ENCODE peak calls at places on chromosomes 4 and X, in ten cellular contexts. One of them, this sample, is unnamed.

GRCh38 chr4:7260569-7260968 is 68.2 kb downstream of the SORCS2 start:
- DNase-seq in tibial nerve: no peak
- DNase-seq in small intestine: no peak
- DNase-seq in endothelial cell: no peak
- DNase-seq in retina: no peak
- DNase-seq in nephron progenitor cell: no peak
- DNase-seq in suprapubic skin: no peak
- DNase-seq in thyroid gland: no peak
- DNase-seq in DMS79 treated with DMSO at 0.1 percent for 48 hours: no peak
- DNase-seq in activated CD8-positive, alpha-beta memory T cell treated with anti-CD3 and anti-CD28 coated beads for 4 hours: no peak
- DNase-seq in this sample: no peak

GRCh38 chrX:105191878-105192277 is 28.6 kb downstream of the TEX13A start:
- DNase-seq in suprapubic skin: no peak
- DNase-seq in small intestine: peak
- DNase-seq in endothelial cell: peak
- DNase-seq in retina: no peak
- DNase-seq in thyroid gland: no peak
- DNase-seq in DMS79 treated with DMSO at 0.1 percent for 48 hours: no peak
- DNase-seq in activated CD8-positive, alpha-beta memory T cell treated with anti-CD3 and anti-CD28 coated beads for 4 hours: no peak
- DNase-seq in tibial nerve: no peak
- DNase-seq in nephron progenitor cell: peak
- DNase-seq in this sample: peak

GRCh38 chr4:94897023-94897422 is 139.3 kb downstream of the BMPR1B start:
- DNase-seq in DMS79 treated with DMSO at 0.1 percent for 48 hours: no peak
- DNase-seq in thyroid gland: no peak
- DNase-seq in suprapubic skin: no peak
- DNase-seq in tibial nerve: no peak
- DNase-seq in retina: no peak
- DNase-seq in endothelial cell: no peak
- DNase-seq in activated CD8-positive, alpha-beta memory T cell treated with anti-CD3 and anti-CD28 coated beads for 4 hours: no peak
- DNase-seq in nephron progenitor cell: no peak
- DNase-seq in small intestine: no peak
- DNase-seq in this sample: peak

GRCh38 chr4:13547563-13548041 is 3.3 kb upstream of the NKX3-2 start:
- DNase-seq in small intestine: no peak
- DNase-seq in activated CD8-positive, alpha-beta memory T cell treated with anti-CD3 and anti-CD28 coated beads for 4 hours: no peak
- DNase-seq in tibial nerve: no peak
- DNase-seq in retina: no peak
- DNase-seq in thyroid gland: no peak
- DNase-seq in DMS79 treated with DMSO at 0.1 percent for 48 hours: peak
- DNase-seq in suprapubic skin: no peak
- DNase-seq in nephron progenitor cell: peak
- DNase-seq in endothelial cell: peak
- DNase-seq in this sample: no peak

GRCh38 chrX:148133099-148133725 is 152.1 kb downstream of the FMR1NB start:
- DNase-seq in activated CD8-positive, alpha-beta memory T cell treated with anti-CD3 and anti-CD28 coated beads for 4 hours: no peak
- DNase-seq in suprapubic skin: no peak
- DNase-seq in nephron progenitor cell: peak
- DNase-seq in thyroid gland: no peak
- DNase-seq in DMS79 treated with DMSO at 0.1 percent for 48 hours: no peak
- DNase-seq in small intestine: no peak
- DNase-seq in tibial nerve: no peak
- DNase-seq in retina: peak
- DNase-seq in endothelial cell: no peak
- DNase-seq in this sample: no peak

GRCh38 chr4:112817933-112818921 is 181.3 kb downstream of the LARP7 start:
- DNase-seq in thyroid gland: peak
- DNase-seq in suprapubic skin: peak
- DNase-seq in retina: peak
- DNase-seq in small intestine: no peak
- DNase-seq in nephron progenitor cell: peak
- DNase-seq in endothelial cell: peak
- DNase-seq in tibial nerve: peak
- DNase-seq in activated CD8-positive, alpha-beta memory T cell treated with anti-CD3 and anti-CD28 coated beads for 4 hours: no peak
- DNase-seq in DMS79 treated with DMSO at 0.1 percent for 48 hours: peak
- DNase-seq in this sample: peak

GRCh38 chrX:40474205-40474626 is 106.6 kb upstream of the ATP6AP2 start:
- DNase-seq in retina: peak
- DNase-seq in DMS79 treated with DMSO at 0.1 percent for 48 hours: no peak
- DNase-seq in nephron progenitor cell: peak
- DNase-seq in activated CD8-positive, alpha-beta memory T cell treated with anti-CD3 and anti-CD28 coated beads for 4 hours: no peak
- DNase-seq in tibial nerve: no peak
- DNase-seq in thyroid gland: peak
- DNase-seq in endothelial cell: peak
- DNase-seq in suprapubic skin: no peak
- DNase-seq in small intestine: peak
- DNase-seq in this sample: peak

GRCh38 chr4:47631161-47631560 is 146.1 kb downstream of the ATP10D start:
- DNase-seq in thyroid gland: no peak
- DNase-seq in endothelial cell: no peak
- DNase-seq in nephron progenitor cell: no peak
- DNase-seq in tibial nerve: no peak
- DNase-seq in retina: peak
- DNase-seq in activated CD8-positive, alpha-beta memory T cell treated with anti-CD3 and anti-CD28 coated beads for 4 hours: no peak
- DNase-seq in DMS79 treated with DMSO at 0.1 percent for 48 hours: no peak
- DNase-seq in small intestine: no peak
- DNase-seq in suprapubic skin: no peak
- DNase-seq in this sample: no peak

GRCh38 chr4:177713454-177713853 is 271.2 kb upstream of the AGA start:
- DNase-seq in DMS79 treated with DMSO at 0.1 percent for 48 hours: no peak
- DNase-seq in endothelial cell: no peak
- DNase-seq in nephron progenitor cell: no peak
- DNase-seq in retina: no peak
- DNase-seq in small intestine: no peak
- DNase-seq in thyroid gland: no peak
- DNase-seq in tibial nerve: no peak
- DNase-seq in suprapubic skin: no peak
- DNase-seq in activated CD8-positive, alpha-beta memory T cell treated with anti-CD3 and anti-CD28 coated beads for 4 hours: no peak
- DNase-seq in this sample: no peak

GRCh38 chrX:75276666-75277065 is 2.8 kb downstream of the UPRT start:
- DNase-seq in DMS79 treated with DMSO at 0.1 percent for 48 hours: no peak
- DNase-seq in nephron progenitor cell: no peak
- DNase-seq in small intestine: no peak
- DNase-seq in endothelial cell: no peak
- DNase-seq in suprapubic skin: no peak
- DNase-seq in tibial nerve: no peak
- DNase-seq in thyroid gland: no peak
- DNase-seq in retina: no peak
- DNase-seq in activated CD8-positive, alpha-beta memory T cell treated with anti-CD3 and anti-CD28 coated beads for 4 hours: no peak
- DNase-seq in this sample: no peak

GRCh38 chr4:102036619-102037376 is 246.3 kb downstream of the BANK1 start:
- DNase-seq in tibial nerve: no peak
- DNase-seq in suprapubic skin: no peak
- DNase-seq in retina: no peak
- DNase-seq in DMS79 treated with DMSO at 0.1 percent for 48 hours: no peak
- DNase-seq in endothelial cell: no peak
- DNase-seq in thyroid gland: no peak
- DNase-seq in nephron progenitor cell: no peak
- DNase-seq in small intestine: no peak
- DNase-seq in activated CD8-positive, alpha-beta memory T cell treated with anti-CD3 and anti-CD28 coated beads for 4 hours: no peak
- DNase-seq in this sample: peak

GRCh38 chr4:88166608-88167007 is 8.2 kb upstream of the ABCG2 start:
- DNase-seq in suprapubic skin: no peak
- DNase-seq in tibial nerve: no peak
- DNase-seq in thyroid gland: no peak
- DNase-seq in retina: no peak
- DNase-seq in endothelial cell: no peak
- DNase-seq in small intestine: no peak
- DNase-seq in activated CD8-positive, alpha-beta memory T cell treated with anti-CD3 and anti-CD28 coated beads for 4 hours: no peak
- DNase-seq in DMS79 treated with DMSO at 0.1 percent for 48 hours: no peak
- DNase-seq in nephron progenitor cell: no peak
- DNase-seq in this sample: peak

GRCh38 chr4:573122-573892 is 2.8 kb downstream of the TMEM271 start:
- DNase-seq in nephron progenitor cell: no peak
- DNase-seq in endothelial cell: no peak
- DNase-seq in DMS79 treated with DMSO at 0.1 percent for 48 hours: no peak
- DNase-seq in suprapubic skin: no peak
- DNase-seq in tibial nerve: no peak
- DNase-seq in thyroid gland: no peak
- DNase-seq in activated CD8-positive, alpha-beta memory T cell treated with anti-CD3 and anti-CD28 coated beads for 4 hours: no peak
- DNase-seq in small intestine: no peak
- DNase-seq in retina: no peak
- DNase-seq in this sample: no peak

GRCh38 chr4:161555689-161556660 is 607.8 kb downstream of the FSTL5 start:
- DNase-seq in thyroid gland: no peak
- DNase-seq in activated CD8-positive, alpha-beta memory T cell treated with anti-CD3 and anti-CD28 coated beads for 4 hours: no peak
- DNase-seq in suprapubic skin: no peak
- DNase-seq in nephron progenitor cell: no peak
- DNase-seq in retina: no peak
- DNase-seq in small intestine: no peak
- DNase-seq in DMS79 treated with DMSO at 0.1 percent for 48 hours: no peak
- DNase-seq in tibial nerve: no peak
- DNase-seq in endothelial cell: no peak
- DNase-seq in this sample: peak

GRCh38 chr4:151475338-151475737 is 66.4 kb downstream of the FHIP1A start:
- DNase-seq in endothelial cell: no peak
- DNase-seq in activated CD8-positive, alpha-beta memory T cell treated with anti-CD3 and anti-CD28 coated beads for 4 hours: no peak
- DNase-seq in tibial nerve: no peak
- DNase-seq in nephron progenitor cell: no peak
- DNase-seq in suprapubic skin: no peak
- DNase-seq in retina: peak
- DNase-seq in DMS79 treated with DMSO at 0.1 percent for 48 hours: no peak
- DNase-seq in thyroid gland: peak
- DNase-seq in small intestine: no peak
- DNase-seq in this sample: no peak

GRCh38 chrX:131649741-131650140 is 105.9 kb downstream of the OR13H1 start:
- DNase-seq in activated CD8-positive, alpha-beta memory T cell treated with anti-CD3 and anti-CD28 coated beads for 4 hours: no peak
- DNase-seq in small intestine: no peak
- DNase-seq in retina: no peak
- DNase-seq in nephron progenitor cell: no peak
- DNase-seq in endothelial cell: no peak
- DNase-seq in DMS79 treated with DMSO at 0.1 percent for 48 hours: no peak
- DNase-seq in tibial nerve: no peak
- DNase-seq in suprapubic skin: no peak
- DNase-seq in thyroid gland: no peak
- DNase-seq in this sample: no peak

GRCh38 chr4:130534651-130535050 is 1438.7 kb downstream of the C4orf33 start:
- DNase-seq in suprapubic skin: no peak
- DNase-seq in thyroid gland: no peak
- DNase-seq in small intestine: no peak
- DNase-seq in tibial nerve: no peak
- DNase-seq in nephron progenitor cell: no peak
- DNase-seq in DMS79 treated with DMSO at 0.1 percent for 48 hours: no peak
- DNase-seq in endothelial cell: no peak
- DNase-seq in activated CD8-positive, alpha-beta memory T cell treated with anti-CD3 and anti-CD28 coated beads for 4 hours: no peak
- DNase-seq in retina: no peak
- DNase-seq in this sample: no peak

GRCh38 chr4:25030283-25031076 is at the start of gene LGI2:
- DNase-seq in small intestine: no peak
- DNase-seq in tibial nerve: peak
- DNase-seq in endothelial cell: peak
- DNase-seq in retina: peak
- DNase-seq in activated CD8-positive, alpha-beta memory T cell treated with anti-CD3 and anti-CD28 coated beads for 4 hours: no peak
- DNase-seq in nephron progenitor cell: peak
- DNase-seq in DMS79 treated with DMSO at 0.1 percent for 48 hours: no peak
- DNase-seq in thyroid gland: peak
- DNase-seq in suprapubic skin: no peak
- DNase-seq in this sample: no peak

GRCh38 chr4:158327525-158327924 is 117.2 kb downstream of the TMEM144 start:
- DNase-seq in endothelial cell: no peak
- DNase-seq in retina: no peak
- DNase-seq in thyroid gland: no peak
- DNase-seq in suprapubic skin: no peak
- DNase-seq in activated CD8-positive, alpha-beta memory T cell treated with anti-CD3 and anti-CD28 coated beads for 4 hours: no peak
- DNase-seq in small intestine: peak
- DNase-seq in DMS79 treated with DMSO at 0.1 percent for 48 hours: no peak
- DNase-seq in nephron progenitor cell: peak
- DNase-seq in tibial nerve: no peak
- DNase-seq in this sample: no peak

GRCh38 chr4:139760558-139760957 is 94.9 kb downstream of the MGST2 start:
- DNase-seq in suprapubic skin: no peak
- DNase-seq in small intestine: no peak
- DNase-seq in retina: no peak
- DNase-seq in DMS79 treated with DMSO at 0.1 percent for 48 hours: no peak
- DNase-seq in nephron progenitor cell: no peak
- DNase-seq in tibial nerve: no peak
- DNase-seq in thyroid gland: no peak
- DNase-seq in endothelial cell: no peak
- DNase-seq in activated CD8-positive, alpha-beta memory T cell treated with anti-CD3 and anti-CD28 coated beads for 4 hours: no peak
- DNase-seq in this sample: no peak

GRCh38 chrX:115047181-115047580 is 29.8 kb upstream of the IL13RA2 start:
- DNase-seq in endothelial cell: no peak
- DNase-seq in tibial nerve: no peak
- DNase-seq in DMS79 treated with DMSO at 0.1 percent for 48 hours: no peak
- DNase-seq in suprapubic skin: no peak
- DNase-seq in thyroid gland: no peak
- DNase-seq in activated CD8-positive, alpha-beta memory T cell treated with anti-CD3 and anti-CD28 coated beads for 4 hours: no peak
- DNase-seq in retina: no peak
- DNase-seq in small intestine: no peak
- DNase-seq in nephron progenitor cell: no peak
- DNase-seq in this sample: peak

GRCh38 chr4:153242848-153243324 is 38.6 kb downstream of the TRIM2 start:
- DNase-seq in nephron progenitor cell: no peak
- DNase-seq in thyroid gland: no peak
- DNase-seq in DMS79 treated with DMSO at 0.1 percent for 48 hours: no peak
- DNase-seq in suprapubic skin: no peak
- DNase-seq in tibial nerve: no peak
- DNase-seq in activated CD8-positive, alpha-beta memory T cell treated with anti-CD3 and anti-CD28 coated beads for 4 hours: no peak
- DNase-seq in endothelial cell: no peak
- DNase-seq in retina: no peak
- DNase-seq in small intestine: no peak
- DNase-seq in this sample: no peak

GRCh38 chr4:2856266-2856665 is 12.6 kb downstream of the ADD1 start:
- DNase-seq in nephron progenitor cell: no peak
- DNase-seq in retina: no peak
- DNase-seq in activated CD8-positive, alpha-beta memory T cell treated with anti-CD3 and anti-CD28 coated beads for 4 hours: no peak
- DNase-seq in thyroid gland: no peak
- DNase-seq in DMS79 treated with DMSO at 0.1 percent for 48 hours: no peak
- DNase-seq in tibial nerve: no peak
- DNase-seq in endothelial cell: no peak
- DNase-seq in suprapubic skin: no peak
- DNase-seq in small intestine: no peak
- DNase-seq in this sample: no peak

GRCh38 chrX:154526901-154527675 is 11.1 kb upstream of the FAM3A start:
- DNase-seq in tibial nerve: peak
- DNase-seq in endothelial cell: peak
- DNase-seq in nephron progenitor cell: peak
- DNase-seq in DMS79 treated with DMSO at 0.1 percent for 48 hours: peak
- DNase-seq in suprapubic skin: peak
- DNase-seq in activated CD8-positive, alpha-beta memory T cell treated with anti-CD3 and anti-CD28 coated beads for 4 hours: no peak
- DNase-seq in thyroid gland: peak
- DNase-seq in small intestine: peak
- DNase-seq in retina: peak
- DNase-seq in this sample: peak

GRCh38 chrX:64204701-64205440 is 637 bp downstream of the AMER1 start:
- DNase-seq in DMS79 treated with DMSO at 0.1 percent for 48 hours: no peak
- DNase-seq in thyroid gland: peak
- DNase-seq in retina: peak
- DNase-seq in tibial nerve: peak
- DNase-seq in endothelial cell: peak
- DNase-seq in nephron progenitor cell: peak
- DNase-seq in small intestine: peak
- DNase-seq in activated CD8-positive, alpha-beta memory T cell treated with anti-CD3 and anti-CD28 coated beads for 4 hours: no peak
- DNase-seq in suprapubic skin: no peak
- DNase-seq in this sample: peak

GRCh38 chr4:110049951-110050925 is 137.6 kb downstream of the EGF start:
- DNase-seq in tibial nerve: peak
- DNase-seq in activated CD8-positive, alpha-beta memory T cell treated with anti-CD3 and anti-CD28 coated beads for 4 hours: no peak
- DNase-seq in nephron progenitor cell: peak
- DNase-seq in small intestine: peak
- DNase-seq in retina: peak
- DNase-seq in endothelial cell: peak
- DNase-seq in suprapubic skin: no peak
- DNase-seq in DMS79 treated with DMSO at 0.1 percent for 48 hours: no peak
- DNase-seq in thyroid gland: peak
- DNase-seq in this sample: peak

This sample was measured in iris pigment epithelial cell.